ENCODE peak calls at places on chromosomes 6 and 20, in four cellular contexts. One of them, this sample, is unnamed.
A peak's percentile ranks its signal among the peaks of the same experiment; 100 is the strongest.

GRCh38 chr6:138545621-138545980 is 46.3 kb upstream of the NHSL1 start:
- DNase-seq in H1: peak; percentile 67
- DNase-seq in neuronal stem cell: peak; percentile 37
- DNase-seq in H9: peak; percentile 86
- DNase-seq in this sample: peak; percentile 51

GRCh38 chr6:18263561-18264337 is 581 bp downstream of the DEK start:
- DNase-seq in H1: peak; percentile 66
- DNase-seq in neuronal stem cell: no peak
- DNase-seq in H9: no peak
- DNase-seq in this sample: peak; percentile 67

GRCh38 chr6:105568751-105569150 is 165.9 kb upstream of the PREP start:
- DNase-seq in H1: no peak
- DNase-seq in neuronal stem cell: no peak
- DNase-seq in H9: no peak
- DNase-seq in this sample: no peak

GRCh38 chr6:154555075-154555677 is 44.7 kb upstream of the CNKSR3 start:
- DNase-seq in H1: no peak
- DNase-seq in neuronal stem cell: no peak
- DNase-seq in H9: no peak
- DNase-seq in this sample: peak; percentile 23

GRCh38 chr6:68024570-68025269 is 610.4 kb upstream of the ADGRB3 start:
- DNase-seq in H1: no peak
- DNase-seq in neuronal stem cell: no peak
- DNase-seq in H9: no peak
- DNase-seq in this sample: no peak

GRCh38 chr6:6586167-6586566 is 2.4 kb upstream of the LY86 start:
- DNase-seq in H1: no peak
- DNase-seq in neuronal stem cell: no peak
- DNase-seq in H9: no peak
- DNase-seq in this sample: no peak

GRCh38 chr20:53181866-53182376 is 209.8 kb downstream of the TSHZ2 start:
- DNase-seq in H1: no peak
- DNase-seq in neuronal stem cell: no peak
- DNase-seq in H9: no peak
- DNase-seq in this sample: no peak

GRCh38 chr6:16200231-16200941 is 38.0 kb upstream of the GMPR start:
- DNase-seq in H1: no peak
- DNase-seq in neuronal stem cell: no peak
- DNase-seq in H9: no peak
- DNase-seq in this sample: peak; percentile 19

GRCh38 chr20:1816384-1817381 is 78.5 kb upstream of the SIRPA start:
- DNase-seq in H1: no peak
- DNase-seq in neuronal stem cell: no peak
- DNase-seq in H9: peak; percentile 21
- DNase-seq in this sample: peak; percentile 50

GRCh38 chr20:48815537-48815936 is 12.3 kb downstream of the PREX1 start:
- DNase-seq in H1: no peak
- DNase-seq in neuronal stem cell: no peak
- DNase-seq in H9: no peak
- DNase-seq in this sample: no peak

GRCh38 chr6:109793793-109794192 is 102.7 kb downstream of the FIG4 start:
- DNase-seq in H1: no peak
- DNase-seq in neuronal stem cell: no peak
- DNase-seq in H9: no peak
- DNase-seq in this sample: peak; percentile 96

GRCh38 chr20:45833030-45833882 is at the start of gene SNX21:
- DNase-seq in H1: peak; percentile 90
- DNase-seq in neuronal stem cell: no peak
- DNase-seq in H9: peak; percentile 89
- DNase-seq in this sample: peak; percentile 97

GRCh38 chr6:39445667-39446066 is 123.2 kb upstream of the KCNK16 start:
- DNase-seq in H1: peak; percentile 7
- DNase-seq in neuronal stem cell: no peak
- DNase-seq in H9: no peak
- DNase-seq in this sample: no peak

GRCh38 chr20:53677447-53678314 is 84.0 kb upstream of the ZNF217 start:
- DNase-seq in H1: no peak
- DNase-seq in neuronal stem cell: no peak
- DNase-seq in H9: peak; percentile 42
- DNase-seq in this sample: peak; percentile 58

GRCh38 chr6:108452725-108453195 is 108.0 kb upstream of the FOXO3 start:
- DNase-seq in H1: no peak
- DNase-seq in neuronal stem cell: no peak
- DNase-seq in H9: peak; percentile 31
- DNase-seq in this sample: peak; percentile 63
- H4K91ac ChIP-seq in H1: no peak overlapping the region
- H4K91ac ChIP-seq in neuronal stem cell: no peak overlapping the region
- H4K91ac ChIP-seq in H9: no peak overlapping the region
- H4K91ac ChIP-seq in this sample: no peak overlapping the region

GRCh38 chr6:143449731-143450452 is 603 bp downstream of the ADAT2 start:
- DNase-seq in H1: peak; percentile 55
- DNase-seq in neuronal stem cell: peak; percentile 3
- DNase-seq in H9: peak; percentile 36
- DNase-seq in this sample: peak; percentile 57
- H2AFZ ChIP-seq in H1: peak overlapping the region; percentile 98
- H2AFZ ChIP-seq in neuronal stem cell: peak overlapping the region; percentile 92
- H2AFZ ChIP-seq in H9: no peak overlapping the region
- H2AFZ ChIP-seq in this sample: peak overlapping the region; percentile 96

DNA sequence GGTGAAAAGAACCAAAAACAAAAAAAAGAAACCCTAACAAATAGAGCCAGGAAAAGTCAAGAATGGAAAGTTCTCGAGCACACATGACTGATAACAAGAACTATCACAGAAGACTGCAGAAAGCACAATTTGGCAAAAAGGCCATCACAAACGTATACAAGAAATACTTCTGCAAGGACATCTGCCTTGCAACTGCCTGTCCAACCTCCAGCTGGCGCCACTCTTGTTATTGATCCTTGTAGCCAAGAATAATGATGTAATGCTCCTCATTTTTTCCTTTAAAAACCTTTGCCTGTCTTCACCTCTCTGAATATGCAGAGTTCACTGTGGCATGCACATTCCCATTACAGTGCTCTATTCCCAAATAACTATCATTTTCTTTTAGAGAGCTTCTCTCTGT is 87.9 kb upstream of the BMP5 start:
- DNase-seq in H1: no peak
- DNase-seq in neuronal stem cell: no peak
- DNase-seq in H9: no peak
- DNase-seq in this sample: peak; percentile 8
- H2BK12ac ChIP-seq in H1: no peak overlapping the region
- H2BK12ac ChIP-seq in neuronal stem cell: no peak overlapping the region
- H2BK12ac ChIP-seq in H9: no peak overlapping the region
- H2BK12ac ChIP-seq in this sample: no peak overlapping the region

GRCh38 chr6:123168892-123169851 is 173.1 kb downstream of the CLVS2 start:
- DNase-seq in H1: no peak
- DNase-seq in neuronal stem cell: no peak
- DNase-seq in H9: no peak
- DNase-seq in this sample: no peak
- H4K91ac ChIP-seq in H1: no peak overlapping the region
- H4K91ac ChIP-seq in neuronal stem cell: no peak overlapping the region
- H4K91ac ChIP-seq in H9: no peak overlapping the region
- H4K91ac ChIP-seq in this sample: no peak overlapping the region

GRCh38 chr6:1281746-1282145 is 30.2 kb upstream of the FOXQ1 start:
- DNase-seq in H1: no peak
- DNase-seq in neuronal stem cell: no peak
- DNase-seq in H9: no peak
- DNase-seq in this sample: no peak

GRCh38 chr6:1283486-1283885 is 28.4 kb upstream of the FOXQ1 start:
- DNase-seq in H1: no peak
- DNase-seq in neuronal stem cell: no peak
- DNase-seq in H9: no peak
- DNase-seq in this sample: no peak

GRCh38 chr6:1279065-1279464 is 32.8 kb upstream of the FOXQ1 start:
- DNase-seq in H1: no peak
- DNase-seq in neuronal stem cell: no peak
- DNase-seq in H9: no peak
- DNase-seq in this sample: no peak

GRCh38 chr6:1278057-1278720 is 33.7 kb upstream of the FOXQ1 start:
- DNase-seq in H1: no peak
- DNase-seq in neuronal stem cell: no peak
- DNase-seq in H9: no peak
- DNase-seq in this sample: no peak

GRCh38 chr6:1280666-1281300 is 31.1 kb upstream of the FOXQ1 start:
- DNase-seq in H1: no peak
- DNase-seq in neuronal stem cell: no peak
- DNase-seq in H9: no peak
- DNase-seq in this sample: no peak
- H2AFZ ChIP-seq in H1: no peak overlapping the region
- H2AFZ ChIP-seq in neuronal stem cell: no peak overlapping the region
- H2AFZ ChIP-seq in H9: no peak overlapping the region
- H2AFZ ChIP-seq in this sample: no peak overlapping the region

GRCh38 chr20:50991076-50991475 is 31.8 kb downstream of the KCNG1 start:
- DNase-seq in H1: no peak
- DNase-seq in neuronal stem cell: no peak
- DNase-seq in H9: no peak
- DNase-seq in this sample: no peak

GRCh38 chr20:50982372-50982771 is 23.8 kb downstream of the MOCS3 start:
- DNase-seq in H1: no peak
- DNase-seq in neuronal stem cell: no peak
- DNase-seq in H9: no peak
- DNase-seq in this sample: peak; percentile 81

GRCh38 chr20:50992336-50992732 is 30.6 kb downstream of the KCNG1 start:
- DNase-seq in H1: no peak
- DNase-seq in neuronal stem cell: no peak
- DNase-seq in H9: peak; percentile 73
- DNase-seq in this sample: no peak

GRCh38 chr20:50992733-50993457 is 30.0 kb downstream of the KCNG1 start:
- DNase-seq in H1: peak; percentile 82
- DNase-seq in neuronal stem cell: peak; percentile 85
- DNase-seq in H9: peak; percentile 94
- DNase-seq in this sample: peak; percentile 81

GRCh38 chr20:50987493-50988210 is 29.0 kb downstream of the MOCS3 start:
- DNase-seq in H1: peak; percentile 83
- DNase-seq in neuronal stem cell: peak; percentile 88
- DNase-seq in H9: peak; percentile 81
- DNase-seq in this sample: peak; percentile 89
- H2BK12ac ChIP-seq in H1: no peak overlapping the region
- H2BK12ac ChIP-seq in neuronal stem cell: no peak overlapping the region
- H2BK12ac ChIP-seq in H9: no peak overlapping the region
- H2BK12ac ChIP-seq in this sample: peak overlapping the region; percentile 67

GRCh38 chr20:38143238-38143645 is 21.8 kb downstream of the TGM2 start:
- DNase-seq in H1: no peak
- DNase-seq in neuronal stem cell: no peak
- DNase-seq in H9: no peak
- DNase-seq in this sample: no peak

GRCh38 chr20:38143646-38144554 is 21.2 kb downstream of the TGM2 start:
- DNase-seq in H1: no peak
- DNase-seq in neuronal stem cell: no peak
- DNase-seq in H9: no peak
- DNase-seq in this sample: peak; percentile 96

GRCh38 chr20:38146156-38146555 is 18.9 kb downstream of the TGM2 start:
- DNase-seq in H1: no peak
- DNase-seq in neuronal stem cell: no peak
- DNase-seq in H9: no peak
- DNase-seq in this sample: no peak

GRCh38 chr20:38145094-38146075 is 19.7 kb downstream of the TGM2 start:
- DNase-seq in H1: no peak
- DNase-seq in neuronal stem cell: no peak
- DNase-seq in H9: no peak
- DNase-seq in this sample: peak; percentile 73

GRCh38 chr20:38144608-38145093 is 20.4 kb downstream of the TGM2 start:
- DNase-seq in H1: no peak
- DNase-seq in neuronal stem cell: no peak
- DNase-seq in H9: no peak
- DNase-seq in this sample: no peak
- H4K91ac ChIP-seq in H1: no peak overlapping the region
- H4K91ac ChIP-seq in neuronal stem cell: no peak overlapping the region
- H4K91ac ChIP-seq in H9: no peak overlapping the region
- H4K91ac ChIP-seq in this sample: peak overlapping the region; percentile 81

DNA sequence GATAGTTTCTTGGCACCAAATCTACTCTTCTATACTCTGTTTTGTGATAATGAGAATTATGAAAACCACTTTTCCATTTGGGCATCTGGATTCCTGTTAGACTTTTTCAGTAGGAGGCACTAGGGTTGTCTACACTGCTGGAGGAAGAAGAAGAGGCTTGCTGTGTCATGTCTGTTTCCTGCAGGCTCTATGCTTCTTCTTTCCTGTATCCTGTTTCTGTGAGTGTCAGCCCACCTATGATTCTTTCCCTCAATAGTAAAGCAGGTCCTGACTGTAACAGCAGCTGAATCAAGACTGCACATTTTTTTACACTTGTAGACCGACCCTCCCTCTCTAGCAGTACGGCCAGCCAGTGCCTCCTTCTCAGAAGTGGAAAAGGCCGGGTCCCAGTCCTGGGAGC is 603.9 kb downstream of the HDGFL1 start:
- DNase-seq in H1: no peak
- DNase-seq in neuronal stem cell: no peak
- DNase-seq in H9: no peak
- DNase-seq in this sample: peak; percentile 28
- H2AFZ ChIP-seq in H1: no peak overlapping the region
- H2AFZ ChIP-seq in neuronal stem cell: peak overlapping the region; percentile 66
- H2AFZ ChIP-seq in H9: no peak overlapping the region
- H2AFZ ChIP-seq in this sample: peak overlapping the region; percentile 53

GRCh38 chr6:31690231-31691077 is 9.6 kb upstream of the LY6G5C start:
- DNase-seq in H1: no peak
- DNase-seq in neuronal stem cell: no peak
- DNase-seq in H9: no peak
- DNase-seq in this sample: no peak
- H2BK12ac ChIP-seq in H1: no peak overlapping the region
- H2BK12ac ChIP-seq in neuronal stem cell: no peak overlapping the region
- H2BK12ac ChIP-seq in H9: no peak overlapping the region
- H2BK12ac ChIP-seq in this sample: no peak overlapping the region